ENCODE peak calls at places on chromosomes 1 and 21, in six cellular contexts. H, U, X, D, R and B are unnamed samples.

GRCh38 chr1:54884135-54884586 is 2.8 kb downstream of the DHCR24 start:
- DNase-seq in X (no peak), R (no peak), H (no peak), U (no peak), D (no peak), B (no peak)

GRCh38 chr21:37339527-37339889 is 27.1 kb upstream of the DYRK1A start:
- DNase-seq in D (no peak), X (no peak), R (no peak), H (no peak), U (no peak), B (no peak)

GRCh38 chr1:181113061-181113695 is 24.7 kb downstream of the IER5 start:
- DNase-seq in R (no peak), U (no peak), X (no peak), H (peak; percentile 51), D (no peak), B (no peak)

GRCh38 chr1:235741294-235741693 is 91.7 kb upstream of the GNG4 start:
- DNase-seq in D (no peak), U (no peak), H (no peak), R (no peak), X (no peak), B (no peak)

GRCh38 chr1:234601217-234602017 is 8.6 kb downstream of the IRF2BP2 start:
- DNase-seq in X (no peak), D (no peak), H (no peak), U (no peak), R (peak; percentile 96), B (no peak)

GRCh38 chr1:83113686-83114085 is 885.2 kb downstream of the TTLL7 start:
- DNase-seq in U (no peak), H (no peak), R (no peak), X (no peak), D (no peak), B (peak; percentile 22)

GRCh38 chr1:95207223-95207935 is 26.6 kb upstream of the RWDD3 start:
- DNase-seq in U (no peak), X (no peak), R (no peak), D (no peak), H (no peak), B (no peak)

GRCh38 chr1:182111496-182111895 is 50.0 kb upstream of the ZNF648 start:
- DNase-seq in R (no peak), H (peak; percentile 70), X (no peak), U (no peak), D (no peak), B (peak; percentile 6)

GRCh38 chr1:92752719-92753118 is 32.2 kb downstream of the EVI5 start:
- DNase-seq in D (no peak), U (no peak), X (no peak), R (no peak), H (no peak), B (no peak)

GRCh38 chr1:17883136-17883535 is 128.0 kb downstream of the ACTL8 start:
- DNase-seq in X (no peak), D (no peak), U (no peak), R (no peak), H (no peak), B (no peak)

GRCh38 chr1:212364985-212365384 is 49.7 kb downstream of the PACC1 start:
- DNase-seq in X (no peak), H (no peak), U (no peak), D (no peak), R (no peak), B (no peak)

GRCh38 chr1:32948082-32948722 is 16.4 kb downstream of the RNF19B start:
- DNase-seq in H (no peak), U (no peak), D (no peak), X (no peak), R (no peak), B (no peak)

GRCh38 chr1:151146072-151146415 is 387 bp downstream of the SEMA6C start:
- DNase-seq in R (no peak), U (no peak), D (no peak), X (no peak), H (no peak), B (no peak)

GRCh38 chr21:46394819-46395152 is 63.9 kb upstream of the DIP2A start:
- DNase-seq in X (no peak), U (no peak), H (peak; percentile 64), D (peak; percentile 70), R (no peak), B (no peak)

GRCh38 chr1:100430368-100430767 is 78.1 kb downstream of the CDC14A start:
- DNase-seq in U (no peak), R (no peak), X (no peak), H (no peak), D (no peak), B (no peak)

GRCh38 chr1:34858901-34859441 is 578 bp downstream of the SMIM12 start:
- DNase-seq in D (peak; percentile 63), R (no peak), U (no peak), H (no peak), X (no peak), B (peak; percentile 12)

GRCh38 chr1:25744140-25744581 is 55.8 kb upstream of the SELENON start:
- DNase-seq in D (no peak), X (no peak), R (no peak), U (no peak), H (peak; percentile 79), B (peak; percentile 88)

GRCh38 chr1:2215909-2216766 is 12.0 kb upstream of the SKI start:
- DNase-seq in H (no peak), R (no peak), D (no peak), X (no peak), U (no peak), B (no peak)

GRCh38 chr1:27603320-27603961 is 503 bp downstream of the AHDC1 start:
- DNase-seq in X (no peak), H (no peak), U (no peak), D (no peak), R (no peak), B (peak; percentile 80)

GRCh38 chr1:245365621-245366020 is 210.8 kb downstream of the KIF26B start:
- DNase-seq in H (no peak), R (no peak), D (no peak), X (no peak), U (no peak), B (no peak)

GRCh38 chr1:64162151-64162550 is 41.3 kb upstream of the UBE2U start:
- DNase-seq in H (no peak), U (peak; percentile 11), X (no peak), D (no peak), R (no peak), B (no peak)

GRCh38 chr1:32898056-32898455 is 3.1 kb downstream of the TMEM54 start:
- DNase-seq in U (no peak), H (no peak), D (no peak), X (peak; percentile 41), R (no peak), B (no peak)

GRCh38 chr1:227918736-227919135 is 29.0 kb downstream of the WNT9A start:
- DNase-seq in H (no peak), X (no peak), D (no peak), R (no peak), U (no peak), B (no peak)

GRCh38 chr21:43681650-43682049 is 22.3 kb downstream of the RRP1B start:
- DNase-seq in R (no peak), X (no peak), H (no peak), U (no peak), D (no peak), B (no peak)

GRCh38 chr1:58621375-58621774 is 44.3 kb upstream of the TACSTD2 start:
- DNase-seq in U (no peak), H (no peak), X (no peak), D (no peak), R (no peak), B (no peak)

GRCh38 chr1:42692461-42692860 is 10.2 kb downstream of the YBX1 start:
- DNase-seq in H (no peak), X (no peak), R (no peak), D (no peak), U (no peak), B (no peak)

GRCh38 chr21:35743571-35743970 is 316.8 kb downstream of the SETD4 start:
- DNase-seq in X (no peak), H (no peak), D (no peak), R (no peak), U (no peak), B (no peak)

GRCh38 chr1:214337536-214337935 is 56.6 kb downstream of the SMYD2 start:
- DNase-seq in X (no peak), U (no peak), R (no peak), D (no peak), H (no peak), B (no peak)

GRCh38 chr1:165539306-165539705 is 4.5 kb upstream of the LRRC52 start:
- DNase-seq in X (no peak), H (no peak), U (no peak), R (no peak), D (no peak), B (no peak)

GRCh38 chr1:53765656-53766055 is 26.7 kb upstream of the GLIS1 start:
- DNase-seq in D (no peak), R (no peak), U (no peak), H (no peak), X (no peak), B (no peak)

GRCh38 chr1:146010126-146010738 is 11.3 kb downstream of the HJV start:
- DNase-seq in X (no peak), H (no peak), D (no peak), U (no peak), R (no peak), B (no peak)